ENCODE peak calls at places on chromosomes 2 and 18, in four cellular contexts. I is brain microvascular endothelial cell; W is CD8-positive, alpha-beta memory T cell; R is body of pancreas. G is an unnamed sample. For H3K27me3, the result is how much of the 10 kb centered on the place peaks cover.

GRCh38 chr2:99961567-99961913 is 180.8 kb downstream of the AFF3 start:
- DNase-seq in I (no peak), W (no peak), R (no peak), G (no peak)

GRCh38 chr2:67879586-67880290 is 183.1 kb downstream of the C1D start:
- DNase-seq in I (peak), W (no peak), R (no peak), G (no peak)

GRCh38 chr18:63046375-63046774 is 273.2 kb downstream of the BCL2 start:
- DNase-seq in I (no peak), W (no peak), R (no peak), G (no peak)

GRCh38 chr2:151669585-151670081 is 64.6 kb downstream of the NEB start:
- DNase-seq in I (no peak), W (no peak), R (no peak), G (no peak)

GRCh38 chr2:179340678-179341077 is 76.0 kb upstream of the SESTD1 start:
- DNase-seq in I (peak), W (no peak), R (no peak), G (no peak)

GRCh38 chr2:136232447-136233172 is 114.7 kb upstream of the CXCR4 start:
- DNase-seq in I (no peak), W (no peak), R (no peak), G (no peak)

GRCh38 chr2:200242553-200242952 is 63.9 kb upstream of the SPATS2L start:
- DNase-seq in I (no peak), W (no peak), R (no peak), G (no peak)

GRCh38 chr2:133235959-133236358 is 332.3 kb downstream of the NCKAP5 start:
- DNase-seq in I (no peak), W (no peak), R (no peak), G (no peak)

GRCh38 chr2:46615555-46616487 is 136.5 kb downstream of the TMEM247 start:
- DNase-seq in I (no peak), W (peak), R (peak), G (peak)

GRCh38 chr18:3525870-3526420 is 76.0 kb downstream of the TGIF1 start:
- DNase-seq in I (no peak), W (peak), R (no peak), G (peak)

GRCh38 chr2:173407176-173407575 is 52.5 kb downstream of the CDCA7 start:
- DNase-seq in I (no peak), W (no peak), R (no peak), G (no peak)

GRCh38 chr2:174692256-174692830 is 71.9 kb downstream of the CHRNA1 start:
- DNase-seq in I (no peak), W (no peak), R (no peak), G (peak)

GRCh38 chr18:79877163-79878091 is 74.0 kb downstream of the SLC66A2 start:
- DNase-seq in I (no peak), W (no peak), R (no peak), G (no peak)

GRCh38 chr2:168118733-168119518 is 128.5 kb downstream of the STK39 start:
- DNase-seq in I (peak), W (no peak), R (no peak), G (no peak)

GRCh38 chr18:56661414-56662101 is 10.4 kb downstream of the WDR7 start:
- DNase-seq in I (no peak), W (no peak), R (no peak), G (no peak)

GRCh38 chr2:217360781-217361485 is 501.1 kb upstream of the TNP1 start:
- DNase-seq in I (no peak), W (no peak), R (no peak), G (no peak)

GRCh38 chr2:226730487-226730886 is 69.1 kb downstream of the IRS1 start:
- DNase-seq in I (peak), W (no peak), R (no peak), G (no peak)

GRCh38 chr2:12168354-12169059 is 422.1 kb downstream of the LPIN1 start:
- DNase-seq in I (no peak), W (no peak), R (no peak), G (no peak)

GRCh38 chr2:180604077-180604476 is 376.3 kb upstream of the UBE2E3 start:
- DNase-seq in I (peak), W (no peak), R (no peak), G (no peak)

GRCh38 chr2:10531874-10532273 is 83.7 kb upstream of the ODC1 start:
- DNase-seq in I (no peak), W (no peak), R (no peak), G (peak)

GRCh38 chr2:16151651-16152050 is 211.3 kb downstream of the MYCN start:
- DNase-seq in I (no peak), W (no peak), R (no peak), G (no peak)

GRCh38 chr2:240643811-240644150 is 18.5 kb downstream of the GPR35 start:
- DNase-seq in I (no peak), W (no peak), R (no peak), G (no peak)

GRCh38 chr2:53490659-53491058 is 276.9 kb upstream of the CHAC2 start:
- DNase-seq in I (peak), W (no peak), R (peak), G (peak)

GRCh38 chr2:182187130-182187529 is 201.5 kb downstream of the PPP1R1C start:
- DNase-seq in I (no peak), W (no peak), R (no peak), G (no peak)

GRCh38 chr2:52874706-52875105 is 892.9 kb upstream of the CHAC2 start:
- DNase-seq in I (no peak), W (no peak), R (no peak), G (no peak)

GRCh38 chr2:160367887-160368286 is 125.7 kb downstream of the RBMS1 start:
- DNase-seq in I (peak), W (no peak), R (no peak), G (no peak)

GRCh38 chr2:84319566-84319965 is 139.5 kb downstream of the SUCLG1 start:
- DNase-seq in I (no peak), W (no peak), R (no peak), G (no peak)

GRCh38 chr18:9647496-9648323 is 33.4 kb upstream of the PPP4R1 start:
- DNase-seq in I (no peak), W (no peak), R (no peak), G (no peak)

GRCh38 chr2:176104338-176105077 is 2.6 kb upstream of the HOXD11 start:
- DNase-seq in I (no peak), W (no peak), R (no peak), G (no peak)

GRCh38 chr18:47594621-47595086 is 335.8 kb downstream of the SMAD2 start:
- DNase-seq in I (no peak), W (no peak), R (no peak), G (peak)

GRCh38 chr2:206433201-206433600 is 10.1 kb upstream of the ADAM23 start:
- DNase-seq in I (no peak), W (no peak), R (no peak), G (no peak)

GRCh38 chr18:46184296-46185080 is 80.3 kb downstream of the HAUS1 start:
- DNase-seq in I (no peak), W (no peak), R (no peak), G (no peak)
- H3K27ac ChIP-seq in I (no peak), W (no peak), R (no peak), G (no peak)

GRCh38 chr2:36479406-36479805 is 118.6 kb downstream of the FEZ2 start:
- DNase-seq in I (no peak), W (no peak), R (no peak), G (no peak)
- H3K27me3 ChIP-seq in I (under half), W (under half), R (under half), G (under half)

DNA sequence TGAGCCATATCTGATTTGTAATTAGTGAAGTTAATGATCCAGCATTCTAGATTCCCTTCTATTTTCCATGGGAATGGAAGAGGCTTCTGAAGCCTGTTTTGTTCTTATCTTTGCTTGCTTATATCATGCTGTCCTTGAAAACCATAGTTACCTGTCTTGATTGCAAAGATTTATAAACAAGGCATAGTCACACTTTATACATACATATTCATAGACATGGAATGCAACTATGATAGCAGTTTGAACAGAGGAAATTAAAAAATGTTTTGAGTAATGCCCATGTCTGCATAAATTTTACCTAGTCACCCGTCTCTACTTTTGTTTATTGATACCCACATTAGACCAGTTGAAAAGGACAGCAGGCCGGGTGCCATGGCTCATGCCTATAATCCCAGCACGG is 289.0 kb downstream of the PTPRM start:
- DNase-seq in I (no peak), W (no peak), R (no peak), G (no peak)
- H3K27ac ChIP-seq in I (peak), W (no peak), R (no peak), G (no peak)

DNA sequence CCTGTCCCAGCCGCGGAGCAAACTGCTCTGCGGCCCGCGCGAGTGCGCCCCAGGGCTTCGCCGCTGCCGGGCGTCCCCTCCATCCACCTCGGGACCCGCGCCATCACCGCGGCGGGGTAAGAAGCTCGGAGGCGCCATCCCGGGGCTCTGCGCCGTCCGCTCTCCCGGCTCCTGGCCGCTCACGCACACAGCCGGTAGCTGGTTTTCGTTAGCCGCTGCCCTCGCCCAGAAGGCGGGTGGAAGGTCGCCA is 905 bp upstream of the GDF7 start:
- DNase-seq in I (no peak), W (no peak), R (no peak), G (no peak)
- H3K27me3 ChIP-seq in I (half or more), W (half or more), R (under half), G (half or more)

DNA sequence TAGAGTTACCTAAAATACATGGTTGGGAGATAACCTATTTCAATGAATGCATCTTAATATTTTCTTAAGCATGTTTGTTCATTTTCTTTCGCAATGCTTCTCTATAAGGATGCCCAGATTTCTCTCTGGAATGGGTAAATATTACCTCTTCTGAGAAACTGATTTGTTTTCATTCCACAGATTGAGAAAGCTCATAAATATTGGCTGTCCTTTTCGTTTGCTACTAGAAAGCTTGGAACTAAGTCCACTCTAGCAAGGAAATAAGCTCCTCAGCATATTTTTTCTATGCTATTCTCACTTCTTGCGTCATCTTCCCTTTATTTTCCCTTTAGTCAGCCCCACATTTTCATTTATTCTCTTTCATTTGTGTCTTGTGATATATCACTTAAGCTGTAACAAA is 76.3 kb downstream of the ANTXR1 start:
- DNase-seq in I (no peak), W (no peak), R (no peak), G (no peak)
- H3K27ac ChIP-seq in I (no peak), W (no peak), R (no peak), G (no peak)

DNA sequence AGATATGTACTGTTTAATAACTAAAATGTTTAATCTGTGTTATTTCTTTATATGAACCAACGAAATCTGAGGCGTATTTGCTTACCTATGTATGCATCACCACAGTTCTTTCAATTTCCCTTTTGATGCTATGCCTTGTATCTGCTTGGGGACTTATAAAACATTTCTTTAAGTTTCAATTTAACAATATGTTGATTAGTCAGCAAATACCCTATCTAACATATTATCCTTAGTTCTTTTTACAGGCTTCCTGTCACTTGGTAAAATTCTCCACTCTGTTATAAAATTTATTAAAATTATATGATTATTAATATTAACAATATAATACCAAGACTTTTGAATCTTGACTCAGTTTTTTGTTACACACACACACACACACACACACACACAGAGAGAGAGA is 174.3 kb downstream of the CPS1 start:
- DNase-seq in I (no peak), W (no peak), R (no peak), G (no peak)
- H3K27me3 ChIP-seq in I (under half), W (under half), R (under half), G (under half)

DNA sequence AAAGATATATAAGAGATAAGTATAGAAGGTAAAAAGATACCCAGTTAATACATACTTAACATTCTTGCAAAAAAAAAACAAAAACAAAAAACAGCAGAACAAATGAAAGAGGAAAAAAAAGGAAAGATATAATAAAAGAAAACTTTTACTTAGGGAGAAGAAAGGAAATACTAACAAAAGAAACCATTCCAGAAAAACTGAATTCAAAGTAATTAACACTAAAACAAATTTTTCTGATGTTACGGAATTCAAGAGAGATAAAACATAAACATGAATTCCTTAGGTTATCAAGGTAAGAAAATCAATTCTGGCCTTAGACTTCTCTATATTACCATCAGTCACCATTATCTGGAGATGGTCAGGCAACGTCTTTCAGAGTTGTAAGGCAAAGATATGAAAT is 261.8 kb downstream of the ZEB2 start:
- DNase-seq in I (no peak), W (no peak), R (no peak), G (no peak)
- H3K27ac ChIP-seq in I (no peak), W (no peak), R (no peak), G (no peak)

GRCh38 chr2:98935111-98935770 is 784 bp downstream of the CRACDL start:
- DNase-seq in I (no peak), W (no peak), R (no peak), G (no peak)

GRCh38 chr2:98937906-98938305 is 1.9 kb upstream of the CRACDL start:
- DNase-seq in I (no peak), W (no peak), R (no peak), G (no peak)

GRCh38 chr2:98935777-98936132 is 270 bp downstream of the CRACDL start:
- DNase-seq in I (no peak), W (no peak), R (no peak), G (no peak)

GRCh38 chr2:98936133-98936916 is at the start of gene CRACDL:
- DNase-seq in I (no peak), W (no peak), R (peak), G (no peak)

GRCh38 chr2:98936917-98937351 is 909 bp upstream of the CRACDL start:
- DNase-seq in I (no peak), W (no peak), R (no peak), G (no peak)
- H3K27me3 ChIP-seq in I (under half), W (under half), R (under half), G (under half)